ENCODE peak calls at places on chromosomes 7 and 10, in six cellular contexts. One of them, this sample, is unnamed.

GRCh38 chr10:95758351-95759025 is 2.5 kb downstream of the ENTPD1 start:
- DNase-seq in breast epithelium: no peak
- DNase-seq in GM12891: no peak
- DNase-seq in K562: peak
- DNase-seq in GM23338: no peak
- DNase-seq in HL-60: no peak
- DNase-seq in this sample: no peak

GRCh38 chr7:31327071-31327470 is 13.5 kb downstream of the NEUROD6 start:
- DNase-seq in GM12891: no peak
- DNase-seq in GM23338: peak
- DNase-seq in breast epithelium: no peak
- DNase-seq in HL-60: no peak
- DNase-seq in K562: no peak
- DNase-seq in this sample: no peak

GRCh38 chr7:149495785-149496641 is 1.6 kb downstream of the ZNF746 start:
- DNase-seq in K562: no peak
- DNase-seq in GM23338: no peak
- DNase-seq in GM12891: no peak
- DNase-seq in HL-60: no peak
- DNase-seq in breast epithelium: peak
- DNase-seq in this sample: no peak

GRCh38 chr7:100061518-100062193 is 12.1 kb downstream of the ZSCAN21 start:
- DNase-seq in K562: peak
- DNase-seq in HL-60: no peak
- DNase-seq in breast epithelium: no peak
- DNase-seq in GM23338: no peak
- DNase-seq in GM12891: no peak
- DNase-seq in this sample: no peak

GRCh38 chr10:103666109-103666508 is 172.6 kb downstream of the NEURL1 start:
- DNase-seq in GM23338: peak
- DNase-seq in HL-60: peak
- DNase-seq in GM12891: no peak
- DNase-seq in K562: peak
- DNase-seq in breast epithelium: no peak
- DNase-seq in this sample: no peak

GRCh38 chr10:101297901-101298451 is 56.0 kb upstream of the BTRC start:
- DNase-seq in breast epithelium: no peak
- DNase-seq in HL-60: peak
- DNase-seq in K562: peak
- DNase-seq in GM12891: peak
- DNase-seq in GM23338: peak
- DNase-seq in this sample: peak

GRCh38 chr7:91777522-91777921 is 103.0 kb downstream of the MTERF1 start:
- DNase-seq in GM12891: no peak
- DNase-seq in HL-60: no peak
- DNase-seq in breast epithelium: no peak
- DNase-seq in K562: no peak
- DNase-seq in GM23338: no peak
- DNase-seq in this sample: no peak

GRCh38 chr7:43112941-43113621 is 634 bp downstream of the HECW1 start:
- DNase-seq in GM12891: peak
- DNase-seq in breast epithelium: no peak
- DNase-seq in HL-60: no peak
- DNase-seq in GM23338: peak
- DNase-seq in K562: peak
- DNase-seq in this sample: peak

GRCh38 chr7:32117837-32118236 is 47.6 kb upstream of the PDE1C start:
- DNase-seq in breast epithelium: no peak
- DNase-seq in K562: no peak
- DNase-seq in HL-60: no peak
- DNase-seq in GM23338: no peak
- DNase-seq in GM12891: no peak
- DNase-seq in this sample: no peak

GRCh38 chr10:132836832-132837540 is 51.0 kb upstream of the NKX6-2 start:
- DNase-seq in K562: peak
- DNase-seq in GM23338: peak
- DNase-seq in HL-60: peak
- DNase-seq in GM12891: peak
- DNase-seq in breast epithelium: no peak
- DNase-seq in this sample: no peak

GRCh38 chr7:22060197-22060596 is 114.5 kb upstream of the CDCA7L start:
- DNase-seq in breast epithelium: no peak
- DNase-seq in K562: no peak
- DNase-seq in GM23338: no peak
- DNase-seq in HL-60: no peak
- DNase-seq in GM12891: no peak
- DNase-seq in this sample: no peak
- TF ChIP-seq POLR2AphosphoS5 in breast epithelium: no peak
- TF ChIP-seq POLR2AphosphoS5 in K562: no peak
- TF ChIP-seq POLR2AphosphoS5 in GM23338: no peak
- TF ChIP-seq POLR2AphosphoS5 in HL-60: no peak
- TF ChIP-seq POLR2AphosphoS5 in GM12891: no peak
- TF ChIP-seq POLR2AphosphoS5 in this sample: no peak

DNA sequence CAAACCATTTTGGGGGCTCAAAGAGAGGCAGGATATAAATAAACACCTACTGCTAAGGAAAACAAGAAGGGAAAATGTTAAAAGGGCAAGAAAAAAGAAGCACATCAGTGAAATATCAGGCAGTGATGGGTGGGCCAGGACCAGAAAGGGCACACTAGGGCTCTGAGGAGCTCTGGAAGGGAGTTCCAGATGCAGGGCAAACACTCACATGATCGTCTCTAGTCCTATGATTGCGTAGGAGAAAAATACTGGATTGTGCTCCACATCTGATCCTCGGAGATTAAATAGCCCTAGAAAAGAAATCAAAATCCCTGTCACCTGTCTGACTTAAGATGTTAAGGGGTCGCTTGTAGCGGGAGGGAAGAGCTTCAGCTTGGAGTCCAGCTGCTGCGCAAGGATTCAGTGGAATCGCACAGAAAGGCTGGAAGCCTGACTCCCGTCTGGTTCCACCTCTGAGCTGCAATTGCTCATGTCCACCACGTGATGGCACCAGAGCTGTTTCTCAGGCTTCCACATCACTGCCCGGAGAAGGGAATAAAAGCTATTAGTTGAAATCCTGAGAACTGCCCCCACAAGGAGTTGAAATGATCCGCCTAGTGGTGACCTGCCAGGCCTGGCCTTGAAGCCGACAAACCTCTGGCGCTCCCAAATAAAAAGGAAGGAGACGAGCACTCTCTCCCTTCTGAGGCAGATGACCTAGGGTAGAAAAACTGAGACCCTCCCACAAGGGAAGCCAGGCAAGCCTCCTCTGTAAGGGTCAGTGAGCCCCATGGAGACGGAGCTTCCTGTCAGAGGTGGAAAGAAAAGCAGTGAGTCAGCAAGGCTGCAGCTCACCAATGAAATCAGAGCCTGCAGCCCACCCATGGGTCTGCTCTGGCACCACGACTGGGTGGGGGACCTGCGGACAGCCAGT is 39.2 kb downstream of the XPNPEP1 start:
- DNase-seq in GM12891: peak
- DNase-seq in breast epithelium: peak
- DNase-seq in K562: peak
- DNase-seq in GM23338: peak
- DNase-seq in HL-60: peak
- DNase-seq in this sample: peak
- TF ChIP-seq POLR2AphosphoS5 in GM12891: no peak
- TF ChIP-seq POLR2AphosphoS5 in breast epithelium: no peak
- TF ChIP-seq POLR2AphosphoS5 in K562: no peak
- TF ChIP-seq POLR2AphosphoS5 in GM23338: no peak
- TF ChIP-seq POLR2AphosphoS5 in HL-60: no peak
- TF ChIP-seq POLR2AphosphoS5 in this sample: no peak

GRCh38 chr7:158631574-158632195 is 44.1 kb upstream of the PTPRN2 start:
- DNase-seq in GM12891: no peak
- DNase-seq in breast epithelium: no peak
- DNase-seq in K562: no peak
- DNase-seq in GM23338: no peak
- DNase-seq in HL-60: no peak
- DNase-seq in this sample: no peak
- TF ChIP-seq POLR2AphosphoS5 in GM12891: no peak
- TF ChIP-seq POLR2AphosphoS5 in breast epithelium: no peak
- TF ChIP-seq POLR2AphosphoS5 in K562: no peak
- TF ChIP-seq POLR2AphosphoS5 in GM23338: no peak
- TF ChIP-seq POLR2AphosphoS5 in HL-60: no peak
- TF ChIP-seq POLR2AphosphoS5 in this sample: no peak

DNA sequence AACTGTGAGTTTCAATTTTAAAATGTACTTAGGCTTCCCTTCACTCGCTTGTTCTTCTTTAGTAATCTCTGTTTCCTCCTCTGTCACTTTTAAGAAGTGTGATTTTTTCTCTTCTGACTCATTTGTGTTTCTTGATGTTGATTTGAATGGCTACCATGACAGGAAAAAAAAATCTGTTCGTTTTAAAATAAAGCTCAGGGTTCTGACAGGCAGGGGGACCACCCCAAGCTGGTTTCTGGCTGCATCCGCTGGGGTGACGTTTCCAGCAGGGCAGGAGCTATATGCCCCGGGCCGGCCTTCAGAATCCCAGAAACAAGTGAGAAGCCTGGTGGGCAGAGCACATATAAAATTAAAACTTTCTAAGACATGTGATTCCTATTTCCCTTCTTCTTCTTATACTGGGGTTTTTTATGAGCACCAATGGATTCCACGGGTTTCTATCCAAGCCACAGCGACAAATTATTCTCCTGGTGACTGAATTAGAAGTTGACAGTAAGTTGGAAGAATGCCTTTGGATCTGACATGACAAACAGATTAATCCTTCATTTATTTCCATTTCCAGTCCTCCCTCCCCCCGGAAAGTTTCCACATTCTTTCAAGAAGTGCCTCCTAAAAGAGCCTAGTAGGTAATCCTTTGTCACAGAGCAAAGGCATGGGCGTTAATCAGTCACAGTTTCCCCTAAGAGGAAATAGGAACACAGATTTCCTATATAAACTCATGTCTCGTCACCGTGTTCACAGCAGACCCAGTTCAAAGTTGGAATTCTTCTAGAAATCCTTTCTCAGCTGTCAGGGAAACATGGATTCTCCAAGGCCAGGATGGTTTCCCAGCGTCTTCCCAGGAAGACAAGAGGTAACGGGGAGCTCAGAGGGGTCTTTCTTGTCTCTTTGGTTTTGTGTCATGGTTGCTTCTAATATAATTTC is 79.9 kb downstream of the PTPRE start:
- DNase-seq in GM12891: no peak
- DNase-seq in HL-60: no peak
- DNase-seq in GM23338: no peak
- DNase-seq in K562: no peak
- DNase-seq in breast epithelium: no peak
- DNase-seq in this sample: no peak
- TF ChIP-seq POLR2AphosphoS5 in GM12891: no peak
- TF ChIP-seq POLR2AphosphoS5 in HL-60: no peak
- TF ChIP-seq POLR2AphosphoS5 in GM23338: no peak
- TF ChIP-seq POLR2AphosphoS5 in K562: no peak
- TF ChIP-seq POLR2AphosphoS5 in breast epithelium: no peak
- TF ChIP-seq POLR2AphosphoS5 in this sample: no peak

DNA sequence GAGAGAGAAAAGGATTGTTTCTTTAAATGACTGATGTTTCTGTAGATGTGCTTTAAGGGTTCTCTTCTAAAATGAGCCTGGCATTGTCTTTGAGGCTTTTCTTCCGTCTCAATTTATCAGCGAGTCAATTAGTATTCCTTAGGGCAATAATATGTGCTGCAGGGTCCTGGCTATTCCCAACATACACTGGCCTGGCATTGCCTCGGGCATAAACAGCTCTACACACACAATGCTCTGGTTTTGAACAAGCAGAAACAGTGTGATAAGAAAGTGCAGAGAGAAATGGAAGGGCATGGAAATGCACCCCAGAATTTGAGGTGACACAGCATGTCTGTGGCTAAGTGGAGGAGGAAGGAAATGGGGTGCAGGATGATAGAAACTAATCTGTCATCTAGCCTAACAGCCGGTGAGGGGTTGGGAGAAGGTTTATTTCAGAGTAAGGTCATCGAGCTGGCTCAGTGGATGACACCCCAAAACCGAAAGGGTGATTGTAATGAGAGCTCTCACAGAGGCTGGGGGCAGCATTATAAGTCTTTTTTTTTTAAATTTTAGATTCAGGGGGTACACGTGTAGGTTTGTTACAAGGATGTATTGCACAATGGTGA is 67.5 kb upstream of the ARHGAP21 start:
- DNase-seq in HL-60: no peak
- DNase-seq in GM12891: no peak
- DNase-seq in GM23338: no peak
- DNase-seq in breast epithelium: no peak
- DNase-seq in K562: no peak
- DNase-seq in this sample: no peak
- TF ChIP-seq POLR2AphosphoS5 in HL-60: no peak
- TF ChIP-seq POLR2AphosphoS5 in GM12891: no peak
- TF ChIP-seq POLR2AphosphoS5 in GM23338: no peak
- TF ChIP-seq POLR2AphosphoS5 in breast epithelium: no peak
- TF ChIP-seq POLR2AphosphoS5 in K562: no peak
- TF ChIP-seq POLR2AphosphoS5 in this sample: no peak

DNA sequence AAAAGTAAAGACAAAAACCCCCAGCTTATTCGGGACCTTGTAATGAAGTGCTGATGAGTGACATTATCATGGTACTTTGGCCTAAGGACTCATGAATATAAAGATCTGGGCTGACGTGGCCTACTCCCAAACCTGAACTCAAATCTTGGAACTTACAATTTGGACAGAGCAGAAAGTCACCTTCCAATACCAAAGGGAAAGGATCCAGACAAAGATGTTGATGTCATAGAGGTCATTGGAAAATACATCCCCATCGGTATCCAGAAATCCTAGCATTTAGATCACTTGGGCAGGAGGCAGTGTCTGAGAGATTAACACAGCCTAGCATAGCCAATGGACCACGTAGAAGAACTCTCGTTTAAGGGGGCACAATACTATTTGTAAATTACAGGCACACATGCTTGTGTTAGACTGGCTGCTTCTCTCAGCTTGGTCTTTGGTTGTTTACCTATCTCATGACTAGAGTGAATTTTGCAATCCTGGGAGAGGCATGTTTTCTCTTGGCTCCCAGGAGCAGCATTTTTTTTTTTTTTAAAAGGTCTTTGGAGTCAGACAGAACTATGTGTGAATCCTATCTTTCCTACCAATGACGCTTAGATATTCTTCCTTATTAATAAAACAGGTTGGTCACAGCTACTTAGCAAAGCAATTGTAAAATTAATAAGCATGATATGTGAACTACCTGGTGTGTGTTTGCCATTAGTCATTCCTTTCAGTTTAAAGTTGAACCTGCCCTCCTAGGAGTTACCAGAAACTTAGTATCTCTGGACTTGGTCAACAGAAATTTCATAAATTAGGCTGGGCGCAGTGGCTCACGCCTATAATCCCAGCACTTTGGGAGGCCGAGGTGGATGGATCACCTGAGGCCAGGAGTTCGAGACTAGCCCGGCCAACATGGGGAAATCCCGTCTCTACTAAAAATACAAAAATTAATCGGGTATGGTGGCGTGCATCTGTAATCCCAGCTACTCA is 27.8 kb upstream of the MRPS33 start:
- DNase-seq in HL-60: no peak
- DNase-seq in GM12891: no peak
- DNase-seq in breast epithelium: no peak
- DNase-seq in K562: no peak
- DNase-seq in GM23338: no peak
- DNase-seq in this sample: no peak
- TF ChIP-seq POLR2AphosphoS5 in HL-60: no peak
- TF ChIP-seq POLR2AphosphoS5 in GM12891: no peak
- TF ChIP-seq POLR2AphosphoS5 in breast epithelium: no peak
- TF ChIP-seq POLR2AphosphoS5 in K562: no peak
- TF ChIP-seq POLR2AphosphoS5 in GM23338: no peak
- TF ChIP-seq POLR2AphosphoS5 in this sample: no peak